ENCODE peak calls at places on chromosomes 13 and 19, in seven cellular contexts. W is stimulated activated CD4-positive, alpha-beta T cell treated with anti-CD3 and anti-CD28 coated beads, Interleukin-15, amount 100 ng/mL, for 1 hour; I is CD4-positive, CD25-positive, alpha-beta regulatory T cell; Y is renal cortical epithelial cell; S is NCI-H146; R is LHCN-M2; O is activated T-cell treated with anti-CD3 and anti-CD28 coated beads for 1 hour. V is an unnamed sample.

GRCh38 chr13:87975035-87975434 is 303.9 kb downstream of the SLITRK5 start:
- DNase-seq in Y (peak), W (no peak), S (no peak), I (no peak), R (peak), O (no peak), V (no peak)

GRCh38 chr19:13964776-13965175 is 12.5 kb downstream of the DCAF15 start:
- DNase-seq in S (no peak), O (no peak), W (no peak), R (peak), I (no peak), Y (no peak), V (no peak)

GRCh38 chr13:95474992-95475391 is 77.5 kb upstream of the CLDN10 start:
- DNase-seq in R (no peak), Y (no peak), S (no peak), W (no peak), O (no peak), I (no peak), V (no peak)

GRCh38 chr19:46692918-46693722 is 23.8 kb downstream of the PRKD2 start:
- DNase-seq in I (no peak), Y (peak), R (no peak), W (no peak), S (no peak), O (no peak), V (peak)

GRCh38 chr13:76917096-76917495 is 30.9 kb upstream of the KCTD12 start:
- DNase-seq in I (no peak), O (no peak), Y (no peak), W (no peak), R (no peak), S (no peak), V (no peak)

GRCh38 chr19:17289489-17289888 is 7.8 kb downstream of the ANKLE1 start:
- DNase-seq in O (no peak), S (peak), I (no peak), W (no peak), R (peak), Y (peak), V (peak)

GRCh38 chr19:6713773-6714692 is 6.4 kb downstream of the C3 start:
- DNase-seq in W (no peak), Y (no peak), I (no peak), S (no peak), O (no peak), R (no peak), V (no peak)

GRCh38 chr13:42395066-42395821 is 123.3 kb downstream of the AKAP11 start:
- DNase-seq in R (no peak), W (no peak), O (no peak), S (no peak), Y (no peak), I (no peak), V (no peak)

GRCh38 chr13:54029226-54029625 is 1000.6 kb downstream of the OLFM4 start:
- DNase-seq in R (no peak), Y (peak), O (no peak), S (peak), W (no peak), I (no peak), V (peak)

GRCh38 chr19:37779139-37780035 is at the start of gene ZNF573:
- DNase-seq in I (peak), W (peak), Y (peak), O (peak), R (peak), S (peak), V (peak)

GRCh38 chr13:77150651-77151050 is 123.7 kb upstream of the FBXL3 start:
- DNase-seq in O (no peak), I (no peak), W (no peak), S (no peak), Y (no peak), R (peak), V (no peak)

GRCh38 chr13:37995052-37995451 is 125.5 kb upstream of the TRPC4 start:
- DNase-seq in S (peak), W (no peak), I (no peak), R (peak), O (no peak), Y (peak), V (peak)

GRCh38 chr19:18662972-18663732 is 20.3 kb upstream of the CRTC1 start:
- DNase-seq in S (no peak), O (no peak), W (no peak), Y (no peak), R (no peak), I (no peak), V (no peak)

GRCh38 chr13:31982540-31982939 is 49.0 kb upstream of the FRY start:
- DNase-seq in O (no peak), W (no peak), S (peak), I (no peak), R (peak), Y (peak), V (peak)

GRCh38 chr13:24301434-24301833 is 7.9 kb upstream of the C1QTNF9 start:
- DNase-seq in S (no peak), I (no peak), R (no peak), O (no peak), W (no peak), Y (no peak), V (no peak)

GRCh38 chr19:50932690-50933083 is 20.2 kb downstream of the KLK5 start:
- DNase-seq in O (no peak), S (no peak), W (no peak), R (no peak), Y (no peak), I (no peak), V (no peak)

GRCh38 chr13:107842562-107843180 is 372.7 kb downstream of the LIG4 start:
- DNase-seq in R (no peak), I (no peak), S (no peak), W (no peak), Y (peak), O (no peak), V (no peak)

GRCh38 chr13:112767506-112768471 is 78.0 kb downstream of the ATP11A start:
- DNase-seq in W (no peak), I (no peak), O (no peak), S (no peak), R (no peak), Y (no peak), V (peak)